ENCODE peak calls at places on chromosomes 6 and 20, in four cellular contexts. One of them, this sample, is unnamed.

GRCh38 chr6:41687501-41688175 is 47.8 kb downstream of the TFEB start:
- DNase-seq in WTC11: peak
- DNase-seq in HepG2: no peak
- DNase-seq in K562: no peak
- DNase-seq in this sample: no peak

GRCh38 chr6:26457407-26457795 is 354 bp upstream of the BTN2A1 start:
- DNase-seq in WTC11: peak
- DNase-seq in HepG2: no peak
- DNase-seq in K562: peak
- DNase-seq in this sample: peak

GRCh38 chr6:169428532-169428931 is 174.9 kb upstream of the THBS2 start:
- DNase-seq in WTC11: no peak
- DNase-seq in HepG2: no peak
- DNase-seq in K562: no peak
- DNase-seq in this sample: no peak

GRCh38 chr6:14635195-14635594 is 517.6 kb downstream of the CD83 start:
- DNase-seq in WTC11: no peak
- DNase-seq in HepG2: no peak
- DNase-seq in K562: no peak
- DNase-seq in this sample: no peak

GRCh38 chr6:47188588-47189021 is 121.1 kb downstream of the TNFRSF21 start:
- DNase-seq in WTC11: no peak
- DNase-seq in HepG2: peak
- DNase-seq in K562: no peak
- DNase-seq in this sample: no peak

GRCh38 chr6:107129370-107129925 is 14.1 kb upstream of the BEND3 start:
- DNase-seq in WTC11: no peak
- DNase-seq in HepG2: no peak
- DNase-seq in K562: no peak
- DNase-seq in this sample: no peak

GRCh38 chr6:43050981-43051380 is 2.7 kb downstream of the CUL7 start:
- DNase-seq in WTC11: no peak
- DNase-seq in HepG2: no peak
- DNase-seq in K562: no peak
- DNase-seq in this sample: no peak

GRCh38 chr20:51894201-51894600 is 91.9 kb upstream of the SALL4 start:
- DNase-seq in WTC11: no peak
- DNase-seq in HepG2: no peak
- DNase-seq in K562: no peak
- DNase-seq in this sample: no peak

GRCh38 chr6:98124176-98124575 is 710.2 kb upstream of the POU3F2 start:
- DNase-seq in WTC11: no peak
- DNase-seq in HepG2: no peak
- DNase-seq in K562: no peak
- DNase-seq in this sample: no peak

GRCh38 chr20:33072813-33073212 is 6.6 kb upstream of the BPIFB4 start:
- DNase-seq in WTC11: no peak
- DNase-seq in HepG2: no peak
- DNase-seq in K562: no peak
- DNase-seq in this sample: no peak

GRCh38 chr6:112429226-112429625 is 82.1 kb downstream of the RFPL4B start:
- DNase-seq in WTC11: peak
- DNase-seq in HepG2: no peak
- DNase-seq in K562: no peak
- DNase-seq in this sample: no peak

GRCh38 chr6:96809119-96809518 is 28.2 kb downstream of the GPR63 start:
- DNase-seq in WTC11: no peak
- DNase-seq in HepG2: no peak
- DNase-seq in K562: peak
- DNase-seq in this sample: no peak

GRCh38 chr6:48388045-48388444 is 277.0 kb upstream of the PTCHD4 start:
- DNase-seq in WTC11: no peak
- DNase-seq in HepG2: no peak
- DNase-seq in K562: no peak
- DNase-seq in this sample: no peak

GRCh38 chr6:169530762-169531143 is 171.1 kb downstream of the WDR27 start:
- DNase-seq in WTC11: no peak
- DNase-seq in HepG2: no peak
- DNase-seq in K562: no peak
- DNase-seq in this sample: no peak

GRCh38 chr20:59004763-59005522 is 2.1 kb downstream of the CTSZ start:
- DNase-seq in WTC11: no peak
- DNase-seq in HepG2: peak
- DNase-seq in K562: no peak
- DNase-seq in this sample: no peak

GRCh38 chr6:145245119-145245518 is 490.2 kb downstream of the EPM2A start:
- DNase-seq in WTC11: no peak
- DNase-seq in HepG2: no peak
- DNase-seq in K562: no peak
- DNase-seq in this sample: no peak

GRCh38 chr6:133130863-133131262 is 110.3 kb upstream of the EYA4 start:
- DNase-seq in WTC11: no peak
- DNase-seq in HepG2: peak
- DNase-seq in K562: no peak
- DNase-seq in this sample: peak

GRCh38 chr6:28399370-28400121 is at the start of gene ZSCAN12:
- DNase-seq in WTC11: peak
- DNase-seq in HepG2: peak
- DNase-seq in K562: peak
- DNase-seq in this sample: peak

GRCh38 chr6:24659547-24659946 is 7.2 kb downstream of the TDP2 start:
- DNase-seq in WTC11: no peak
- DNase-seq in HepG2: no peak
- DNase-seq in K562: no peak
- DNase-seq in this sample: no peak

GRCh38 chr6:73732845-73733675 is 37.1 kb downstream of the CD109 start:
- DNase-seq in WTC11: peak
- DNase-seq in HepG2: peak
- DNase-seq in K562: peak
- DNase-seq in this sample: peak

GRCh38 chr20:2736441-2736840 is 43.9 kb downstream of the EBF4 start:
- DNase-seq in WTC11: no peak
- DNase-seq in HepG2: no peak
- DNase-seq in K562: no peak
- DNase-seq in this sample: no peak

GRCh38 chr6:116507324-116507723 is 4.1 kb upstream of the CALHM5 start:
- DNase-seq in WTC11: no peak
- DNase-seq in HepG2: no peak
- DNase-seq in K562: no peak
- DNase-seq in this sample: no peak

GRCh38 chr6:101454106-101454676 is 60.7 kb downstream of the GRIK2 start:
- DNase-seq in WTC11: no peak
- DNase-seq in HepG2: no peak
- DNase-seq in K562: no peak
- DNase-seq in this sample: peak

GRCh38 chr6:36692220-36692619 is 5.4 kb upstream of the RAB44 start:
- DNase-seq in WTC11: no peak
- DNase-seq in HepG2: no peak
- DNase-seq in K562: no peak
- DNase-seq in this sample: no peak

GRCh38 chr6:28803337-28803709 is 120.5 kb downstream of the TRIM27 start:
- DNase-seq in WTC11: no peak
- DNase-seq in HepG2: no peak
- DNase-seq in K562: no peak
- DNase-seq in this sample: peak

GRCh38 chr6:70289299-70289698 is 13.6 kb downstream of the COL9A1 start:
- DNase-seq in WTC11: no peak
- DNase-seq in HepG2: peak
- DNase-seq in K562: no peak
- DNase-seq in this sample: peak

GRCh38 chr20:1893721-1894470 is 1.3 kb upstream of the SIRPA start:
- DNase-seq in WTC11: no peak
- DNase-seq in HepG2: peak
- DNase-seq in K562: no peak
- DNase-seq in this sample: no peak

DNA sequence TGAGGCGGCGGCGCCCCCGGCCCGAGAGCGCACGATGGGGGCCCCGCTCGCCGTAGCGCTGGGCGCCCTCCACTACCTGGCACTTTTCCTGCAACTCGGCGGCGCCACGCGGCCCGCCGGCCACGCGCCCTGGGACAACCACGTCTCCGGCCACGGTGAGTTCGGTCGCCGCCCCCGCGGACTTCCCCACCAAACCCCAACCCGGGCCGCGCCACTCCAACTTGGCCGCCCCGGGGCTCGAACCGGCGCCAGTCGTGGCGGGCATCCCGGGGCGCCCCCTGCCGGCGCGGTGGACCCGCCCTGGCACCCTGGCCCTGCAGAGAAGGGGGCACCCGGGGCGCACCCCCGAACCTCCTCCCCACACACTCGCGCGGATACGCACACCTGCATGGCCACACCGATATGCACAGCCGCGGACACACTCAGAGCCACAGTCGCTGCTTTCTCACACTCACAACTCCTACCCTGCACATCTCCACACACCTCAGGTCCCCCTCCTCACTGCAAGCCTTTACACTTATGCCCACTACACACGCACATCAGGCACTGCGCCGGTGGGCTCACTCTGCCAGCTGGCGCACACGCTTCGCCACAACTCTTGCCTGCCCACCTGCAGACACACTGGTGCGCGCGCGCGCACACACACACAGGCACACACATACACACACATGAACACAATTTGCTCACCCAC is 535 bp downstream of the VSTM2L start:
- DNase-seq in WTC11: peak
- DNase-seq in HepG2: no peak
- DNase-seq in K562: peak
- DNase-seq in this sample: peak
- TF ChIP-seq ELF4 in WTC11: no peak
- TF ChIP-seq ELF4 in HepG2: no peak
- TF ChIP-seq ELF4 in K562: no peak
- TF ChIP-seq ELF4 in this sample: no peak

GRCh38 chr6:149233056-149233715 is 84.3 kb upstream of the TAB2 start:
- DNase-seq in WTC11: no peak
- DNase-seq in HepG2: peak
- DNase-seq in K562: peak
- DNase-seq in this sample: peak

GRCh38 chr6:149236584-149236983 is 80.9 kb upstream of the TAB2 start:
- DNase-seq in WTC11: no peak
- DNase-seq in HepG2: no peak
- DNase-seq in K562: no peak
- DNase-seq in this sample: no peak

GRCh38 chr6:149231786-149232185 is 85.7 kb upstream of the TAB2 start:
- DNase-seq in WTC11: no peak
- DNase-seq in HepG2: no peak
- DNase-seq in K562: no peak
- DNase-seq in this sample: no peak

GRCh38 chr6:149235130-149235561 is 82.4 kb upstream of the TAB2 start:
- DNase-seq in WTC11: no peak
- DNase-seq in HepG2: peak
- DNase-seq in K562: no peak
- DNase-seq in this sample: peak

GRCh38 chr6:149234051-149234962 is 83.2 kb upstream of the TAB2 start:
- DNase-seq in WTC11: no peak
- DNase-seq in HepG2: no peak
- DNase-seq in K562: no peak
- DNase-seq in this sample: no peak
- TF ChIP-seq ELF4 in WTC11: no peak
- TF ChIP-seq ELF4 in HepG2: no peak
- TF ChIP-seq ELF4 in K562: no peak
- TF ChIP-seq ELF4 in this sample: no peak

DNA sequence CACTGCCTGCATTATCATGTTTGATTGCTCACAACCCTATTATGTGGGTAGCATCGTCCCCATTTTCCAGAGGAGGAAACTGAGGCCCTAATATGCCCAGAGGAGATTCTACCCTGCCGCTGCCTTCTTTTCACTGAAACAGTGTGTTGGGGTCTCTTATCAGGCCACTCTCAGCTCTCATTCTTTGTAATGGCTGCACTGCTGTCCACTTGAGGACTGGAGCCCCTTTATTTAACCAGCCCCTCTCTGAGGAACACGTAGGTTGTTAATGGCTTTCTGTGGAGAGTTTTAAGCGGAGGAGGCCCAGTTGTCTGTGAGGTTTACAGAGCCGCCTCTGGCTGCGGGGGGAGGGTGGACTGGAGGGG is 32.5 kb downstream of the SRC start:
- DNase-seq in WTC11: no peak
- DNase-seq in HepG2: no peak
- DNase-seq in K562: no peak
- DNase-seq in this sample: no peak
- TF ChIP-seq ELF4 in WTC11: no peak
- TF ChIP-seq ELF4 in HepG2: no peak
- TF ChIP-seq ELF4 in K562: no peak
- TF ChIP-seq ELF4 in this sample: no peak

DNA sequence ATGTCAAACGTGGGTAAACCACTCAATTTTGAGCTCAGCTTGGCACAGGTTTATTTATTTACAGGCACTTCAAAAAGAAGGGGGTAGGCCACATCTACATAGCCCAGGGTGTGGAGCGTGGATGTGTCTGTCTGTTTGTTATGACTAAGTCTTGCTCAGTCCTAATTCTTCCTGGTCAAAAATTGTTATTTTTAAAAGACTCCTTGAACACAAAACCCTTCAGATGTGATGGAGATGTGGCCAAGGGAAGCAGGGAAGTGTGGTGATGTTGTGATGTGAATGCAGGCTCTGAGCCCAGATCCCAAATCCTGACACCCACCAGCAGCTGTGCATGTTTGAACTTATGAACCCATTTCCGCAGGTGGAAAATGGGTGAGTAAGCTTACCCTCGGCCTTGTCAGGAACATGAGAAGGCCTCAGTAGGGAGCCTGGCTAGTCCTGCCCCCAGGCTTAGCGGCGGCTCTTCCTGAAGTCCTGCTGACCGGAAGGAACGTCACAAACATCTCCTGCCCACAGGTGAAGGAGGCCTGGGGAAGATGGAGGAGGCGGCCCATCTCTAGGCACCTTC is 119.7 kb downstream of the MYLK4 start:
- DNase-seq in WTC11: no peak
- DNase-seq in HepG2: no peak
- DNase-seq in K562: no peak
- DNase-seq in this sample: no peak
- TF ChIP-seq ELF4 in WTC11: no peak
- TF ChIP-seq ELF4 in HepG2: no peak
- TF ChIP-seq ELF4 in K562: no peak
- TF ChIP-seq ELF4 in this sample: no peak

GRCh38 chr6:75220365-75220764 is 14.5 kb upstream of the COL12A1 start:
- DNase-seq in WTC11: no peak
- DNase-seq in HepG2: no peak
- DNase-seq in K562: no peak
- DNase-seq in this sample: no peak
- TF ChIP-seq ELF4 in WTC11: no peak
- TF ChIP-seq ELF4 in HepG2: no peak
- TF ChIP-seq ELF4 in K562: no peak
- TF ChIP-seq ELF4 in this sample: no peak

GRCh38 chr20:62804632-62805364 is at the start of gene OGFR:
- DNase-seq in WTC11: peak
- DNase-seq in HepG2: no peak
- DNase-seq in K562: peak
- DNase-seq in this sample: peak
- TF ChIP-seq ELF4 in WTC11: no peak
- TF ChIP-seq ELF4 in HepG2: no peak
- TF ChIP-seq ELF4 in K562: no peak
- TF ChIP-seq ELF4 in this sample: no peak

This sample was measured in HEK293T.